ENCODE peak calls at places on chromosomes 3 and 15, in ten cellular contexts. P, G, W, O, Z, K, B, F, S and J are unnamed samples.
A peak's percentile ranks its signal among the peaks of the same experiment; 100 is the strongest.

GRCh38 chr15:52208306-52208946 is 17.2 kb upstream of the GNB5 start:
- DNase-seq in S (peak; percentile 51), B (no peak), P (peak; percentile 73), F (peak; percentile 85), Z (peak; percentile 78), G (peak; percentile 74), O (peak; percentile 79), K (peak; percentile 80), W (peak; percentile 55), J (peak; percentile 51)

GRCh38 chr3:49412632-49413337 is 562 bp downstream of the TCTA start:
- DNase-seq in S (peak; percentile 39), O (no peak), P (no peak), K (no peak), G (no peak), B (no peak), W (no peak), Z (no peak), F (peak; percentile 32), J (no peak)

GRCh38 chr3:194658477-194659242 is 13.3 kb downstream of the LSG1 start:
- DNase-seq in B (no peak), W (no peak), Z (no peak), K (no peak), O (no peak), G (no peak), S (no peak), P (no peak), F (no peak), J (no peak)

GRCh38 chr3:134326126-134326525 is 48.1 kb downstream of the AMOTL2 start:
- DNase-seq in Z (peak; percentile 49), P (no peak), W (no peak), B (no peak), O (no peak), F (no peak), G (no peak), S (peak; percentile 69), K (no peak), J (no peak)

GRCh38 chr3:194031867-194032635 is 103.9 kb upstream of the HES1 start:
- DNase-seq in S (peak; percentile 30), O (peak; percentile 36), Z (no peak), K (no peak), P (no peak), W (no peak), G (no peak), F (no peak), B (no peak), J (no peak)

GRCh38 chr3:3356836-3357235 is 177.3 kb upstream of the CRBN start:
- DNase-seq in G (no peak), K (no peak), P (no peak), S (peak; percentile 8), F (no peak), O (no peak), Z (no peak), W (no peak), B (no peak), J (no peak)

GRCh38 chr3:118618247-118619040 is 416.2 kb downstream of the IGSF11 start:
- DNase-seq in S (no peak), F (no peak), W (no peak), B (no peak), G (no peak), O (no peak), Z (no peak), K (no peak), P (no peak), J (no peak)

GRCh38 chr3:37686225-37686624 is 175.5 kb upstream of the CTDSPL start:
- DNase-seq in O (no peak), W (no peak), K (no peak), B (no peak), Z (peak; percentile 53), P (peak; percentile 27), F (peak; percentile 27), G (no peak), S (no peak), J (no peak)

GRCh38 chr3:192259661-192260060 is 467.7 kb downstream of the FGF12 start:
- DNase-seq in W (no peak), S (peak; percentile 52), F (no peak), P (no peak), B (no peak), G (no peak), Z (no peak), K (no peak), O (no peak), J (no peak)

GRCh38 chr3:64488938-64489337 is 198.9 kb downstream of the ADAMTS9 start:
- DNase-seq in W (no peak), G (no peak), B (no peak), K (no peak), F (peak; percentile 11), Z (no peak), S (no peak), O (no peak), P (peak; percentile 10), J (no peak)

GRCh38 chr3:76582632-76583378 is 457.1 kb upstream of the ROBO2 start:
- DNase-seq in B (no peak), O (no peak), P (no peak), S (no peak), G (peak; percentile 38), K (no peak), W (no peak), F (no peak), Z (no peak), J (no peak)

GRCh38 chr3:28972921-28973320 is 307.9 kb upstream of the RBMS3 start:
- DNase-seq in P (no peak), O (no peak), S (peak; percentile 76), B (no peak), W (no peak), Z (no peak), K (peak; percentile 38), G (peak; percentile 71), F (no peak), J (no peak)

GRCh38 chr3:156207802-156208685 is 87.7 kb downstream of the KCNAB1 start:
- DNase-seq in P (no peak), B (no peak), W (no peak), F (no peak), S (peak; percentile 95), K (no peak), Z (no peak), O (no peak), G (peak; percentile 19), J (no peak)

GRCh38 chr3:170768334-170768801 is 101.6 kb downstream of the RPL22L1 start:
- DNase-seq in F (no peak), P (no peak), K (peak; percentile 19), G (peak; percentile 55), W (no peak), S (peak; percentile 69), O (no peak), B (no peak), Z (no peak), J (peak; percentile 18)

GRCh38 chr15:66504563-66505429 is at the start of the genes RPL4 and ZWILCH:
- DNase-seq in K (peak; percentile 91), Z (peak; percentile 75), W (peak; percentile 65), P (peak; percentile 61), O (peak; percentile 83), B (peak; percentile 82), F (peak; percentile 65), S (peak; percentile 87), G (peak; percentile 92), J (peak; percentile 79)

GRCh38 chr3:160644491-160644890 is 32.5 kb upstream of the ARL14 start:
- DNase-seq in K (no peak), P (no peak), O (no peak), G (no peak), F (peak; percentile 50), Z (no peak), B (no peak), S (no peak), W (no peak), J (no peak)

GRCh38 chr3:160649596-160649995 is 27.4 kb upstream of the ARL14 start:
- DNase-seq in W (no peak), Z (no peak), B (no peak), F (no peak), S (peak; percentile 71), K (no peak), O (no peak), G (no peak), P (no peak), J (no peak)

GRCh38 chr3:160641675-160642330 is 35.2 kb upstream of the ARL14 start:
- DNase-seq in F (no peak), W (no peak), G (peak; percentile 38), K (peak; percentile 77), S (peak; percentile 91), Z (no peak), B (no peak), P (no peak), O (no peak), J (no peak)

GRCh38 chr3:160648701-160649100 is 28.3 kb upstream of the ARL14 start:
- DNase-seq in O (no peak), F (no peak), P (no peak), W (no peak), G (no peak), Z (no peak), B (no peak), S (no peak), K (no peak), J (no peak)

DNA sequence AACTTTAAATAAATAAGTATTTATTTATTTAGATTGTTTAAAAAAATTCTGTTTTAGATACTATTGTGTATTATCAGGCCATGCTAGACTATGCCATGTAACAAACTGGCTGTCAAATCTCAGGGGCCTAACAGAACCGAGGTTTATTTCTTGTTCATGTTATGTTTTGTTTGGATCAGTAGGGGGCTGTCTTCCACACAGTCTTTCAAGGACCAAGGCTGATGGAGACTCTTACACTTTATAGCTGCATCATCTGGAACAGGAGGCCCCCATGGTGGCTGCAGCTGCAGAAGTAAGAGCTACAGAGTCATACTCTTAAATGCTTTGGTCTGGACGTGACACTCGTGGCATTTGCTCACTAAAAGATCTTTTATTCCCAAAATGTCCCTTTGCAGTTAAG is 33.0 kb upstream of the ARL14 start:
- DNase-seq in O (no peak), F (peak; percentile 64), S (no peak), G (peak; percentile 20), B (no peak), K (no peak), W (no peak), P (no peak), Z (no peak), J (no peak)
- TF ChIP-seq CTCF in O (peak; percentile 13), F (peak; percentile 46), S (no peak), G (peak; percentile 35), B (peak; percentile 41), K (peak; percentile 3), W (no peak), P (peak; percentile 30), Z (peak; percentile 45), J (no peak)

GRCh38 chr15:34043813-34044212 is 4.8 kb upstream of the AVEN start:
- DNase-seq in Z (no peak), O (no peak), P (no peak), W (no peak), S (peak; percentile 61), G (no peak), K (no peak), F (no peak), B (no peak), J (no peak)
- TF ChIP-seq CTCF in Z (no peak), O (no peak), P (no peak), W (no peak), S (no peak), G (no peak), K (no peak), F (no peak), B (no peak), J (no peak)

GRCh38 chr3:52090131-52090548 is 33.8 kb upstream of the DUSP7 start:
- DNase-seq in W (no peak), G (peak; percentile 92), P (no peak), K (peak; percentile 88), O (no peak), S (peak; percentile 96), F (no peak), B (no peak), Z (no peak), J (no peak)
- TF ChIP-seq CTCF in W (no peak), G (no peak), P (no peak), K (no peak), O (no peak), S (no peak), F (no peak), B (no peak), Z (no peak), J (no peak)

GRCh38 chr15:47194718-47195117 is 522.6 kb upstream of the SEMA6D start:
- DNase-seq in Z (no peak), B (peak; percentile 1), S (peak; percentile 18), K (peak; percentile 54), P (no peak), W (no peak), F (peak; percentile 41), G (peak; percentile 69), O (no peak), J (no peak)
- TF ChIP-seq CTCF in Z (peak; percentile 65), B (peak; percentile 31), S (peak; percentile 29), K (peak; percentile 31), P (no peak), W (peak; percentile 26), F (peak; percentile 60), G (peak; percentile 33), O (no peak), J (no peak)